ENCODE peak calls at places on chromosomes 13 and 19, in eight cellular contexts. I is cardiac fibroblast, Q is OCI-LY7, D is A549, R is fibroblast of villous mesenchyme, S is AG04450, M is foreskin fibroblast, B is GM23338. Y is an unnamed sample.

GRCh38 chr13:76882431-76882830 is 3.8 kb downstream of the KCTD12 start:
- DNase-seq in I (peak), Q (no peak), D (no peak), R (peak), S (no peak), M (peak), B (no peak), Y (no peak)

GRCh38 chr13:106533940-106534843 is 1.3 kb downstream of the EFNB2 start:
- DNase-seq in I (peak), Q (no peak), D (no peak), R (peak), S (peak), M (peak), B (peak), Y (no peak)

GRCh38 chr13:28044608-28045007 is 55.8 kb downstream of the FLT3 start:
- DNase-seq in I (no peak), Q (no peak), D (no peak), R (no peak), S (no peak), M (no peak), B (no peak), Y (no peak)

GRCh38 chr19:4375164-4375619 is 25.2 kb downstream of the SH3GL1 start:
- DNase-seq in I (no peak), Q (no peak), D (no peak), R (peak), S (no peak), M (no peak), B (peak), Y (no peak)

GRCh38 chr13:83450586-83450985 is 431.7 kb downstream of the SLITRK1 start:
- DNase-seq in I (no peak), Q (no peak), D (no peak), R (no peak), S (no peak), M (no peak), B (peak), Y (no peak)

GRCh38 chr13:33859691-33860303 is 41.8 kb downstream of the RFC3 start:
- DNase-seq in I (no peak), Q (no peak), D (no peak), R (no peak), S (no peak), M (no peak), B (no peak), Y (no peak)

GRCh38 chr13:46665243-46665629 is 112.3 kb downstream of the LRCH1 start:
- DNase-seq in I (no peak), Q (no peak), D (no peak), R (no peak), S (no peak), M (no peak), B (no peak), Y (no peak)

GRCh38 chr19:20154636-20155035 is 12.4 kb upstream of the ZNF486 start:
- DNase-seq in I (no peak), Q (no peak), D (no peak), R (no peak), S (no peak), M (no peak), B (no peak), Y (no peak)

GRCh38 chr19:575527-576506 is 3.4 kb downstream of the BSG start:
- DNase-seq in I (peak), Q (no peak), D (no peak), R (peak), S (no peak), M (peak), B (peak), Y (no peak)

GRCh38 chr19:5340637-5341447 is at the start of gene PTPRS:
- DNase-seq in I (peak), Q (peak), D (peak), R (peak), S (peak), M (peak), B (peak), Y (peak)

GRCh38 chr13:29427937-29428309 is 167.6 kb downstream of the SLC7A1 start:
- DNase-seq in I (no peak), Q (no peak), D (no peak), R (no peak), S (no peak), M (no peak), B (no peak), Y (no peak)

GRCh38 chr13:97946951-97947588 is 6.4 kb upstream of the IPO5 start:
- DNase-seq in I (peak), Q (no peak), D (peak), R (peak), S (peak), M (peak), B (no peak), Y (peak)

GRCh38 chr13:32175307-32175706 is 139.9 kb downstream of the ZAR1L start:
- DNase-seq in I (peak), Q (no peak), D (no peak), R (peak), S (no peak), M (no peak), B (no peak), Y (peak)

GRCh38 chr13:78607409-78608253 is 4.3 kb upstream of the POU4F1 start:
- DNase-seq in I (no peak), Q (no peak), D (no peak), R (no peak), S (no peak), M (no peak), B (peak), Y (no peak)

GRCh38 chr19:55681131-55682087 is 6.4 kb downstream of the EPN1 start:
- DNase-seq in I (no peak), Q (no peak), D (no peak), R (no peak), S (no peak), M (peak), B (no peak), Y (peak)

GRCh38 chr13:91313581-91313980 is 33.9 kb upstream of the MIR17HG start:
- DNase-seq in I (no peak), Q (no peak), D (no peak), R (no peak), S (no peak), M (no peak), B (no peak), Y (no peak)

GRCh38 chr19:13165091-13165997 is 15.1 kb downstream of the IER2 start:
- DNase-seq in I (peak), Q (no peak), D (no peak), R (peak), S (no peak), M (no peak), B (peak), Y (no peak)
- H3K4me3 ChIP-seq in I (no peak), Q (peak), D (no peak), R (no peak), S (no peak), M (no peak), B (peak), Y (no peak)

DNA sequence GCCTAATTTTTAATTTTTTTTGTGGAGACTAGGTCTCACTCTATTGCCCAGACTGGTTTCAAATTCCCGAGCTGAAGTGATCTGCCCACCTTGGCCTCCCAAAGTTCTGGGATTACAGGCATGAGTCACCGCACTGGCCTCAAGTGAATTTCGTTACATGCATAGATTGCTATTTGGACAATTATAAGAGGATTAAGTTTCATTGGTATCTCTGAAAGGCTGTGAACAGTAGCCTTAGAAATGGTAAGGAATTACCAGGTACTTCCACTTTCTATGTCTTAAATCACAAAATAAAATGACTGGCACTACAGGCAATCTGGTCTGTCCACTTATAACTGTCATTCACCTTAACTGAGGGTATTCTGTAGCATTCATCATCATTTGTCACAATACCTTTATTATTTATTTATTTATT is 2.9 kb upstream of the CCDC9 start:
- DNase-seq in I (peak), Q (no peak), D (no peak), R (peak), S (peak), M (peak), B (no peak), Y (peak)
- TF ChIP-seq CTCF in I (no peak), Q (no peak), D (no peak), R (no peak), S (no peak), M (no peak), B (no peak), Y (no peak)

GRCh38 chr19:18196511-18196845 is 3.5 kb downstream of the MPV17L2 start:
- DNase-seq in I (no peak), Q (no peak), D (no peak), R (no peak), S (no peak), M (no peak), B (no peak), Y (no peak)

GRCh38 chr19:18194208-18194530 is 1.2 kb downstream of the MPV17L2 start:
- DNase-seq in I (no peak), Q (no peak), D (no peak), R (no peak), S (no peak), M (no peak), B (no peak), Y (no peak)

GRCh38 chr19:18193388-18194207 is 580 bp downstream of the MPV17L2 start:
- DNase-seq in I (no peak), Q (peak), D (no peak), R (no peak), S (no peak), M (no peak), B (no peak), Y (no peak)

GRCh38 chr19:18192673-18193387 is at the start of gene MPV17L2:
- DNase-seq in I (peak), Q (peak), D (peak), R (peak), S (peak), M (peak), B (peak), Y (peak)

DNA sequence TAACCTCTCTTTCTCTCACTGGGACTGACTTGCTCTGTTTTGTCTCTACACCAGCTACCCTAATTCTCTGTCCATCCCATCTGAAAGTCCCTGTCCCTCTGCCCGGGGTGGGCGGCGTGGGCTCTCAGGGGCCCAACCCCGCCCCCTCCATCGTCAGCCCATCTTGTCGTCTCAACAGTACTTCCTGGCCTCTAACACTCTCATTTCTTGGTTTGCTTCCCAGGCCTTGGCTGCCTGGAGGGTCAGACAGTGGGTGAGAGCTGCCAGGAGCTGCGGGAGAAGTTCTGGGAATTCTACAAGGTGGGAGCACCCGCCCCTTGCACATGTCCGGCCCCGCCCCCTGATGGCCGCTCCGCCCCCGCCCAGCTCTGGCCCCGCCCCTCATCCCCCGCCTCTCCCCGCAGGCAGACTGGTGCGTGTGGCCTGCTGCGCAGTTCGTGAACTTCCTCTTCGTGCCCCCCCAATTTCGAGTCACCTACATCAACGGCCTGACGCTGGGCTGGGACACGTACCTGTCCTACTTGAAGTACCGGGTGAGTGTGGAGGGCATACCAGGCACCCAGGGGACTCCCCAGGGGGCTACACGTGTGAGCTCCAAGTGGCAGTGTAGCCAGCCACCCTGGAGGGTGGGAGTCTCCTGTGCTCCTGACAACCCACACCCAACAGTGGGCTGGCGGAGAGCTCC is 1.7 kb downstream of the MPV17L2 start:
- DNase-seq in I (peak), Q (peak), D (no peak), R (peak), S (no peak), M (no peak), B (peak), Y (no peak)
- H3K4me3 ChIP-seq in I (no peak), Q (peak), D (no peak), R (peak), S (peak), M (no peak), B (peak), Y (no peak)

GRCh38 chr19:11832253-11832912 is 16.1 kb upstream of the ZNF439 start:
- DNase-seq in I (no peak), Q (no peak), D (no peak), R (peak), S (no peak), M (no peak), B (no peak), Y (no peak)
- TF ChIP-seq CTCF in I (no peak), Q (no peak), D (no peak), R (no peak), S (no peak), M (no peak), B (no peak), Y (no peak)

GRCh38 chr19:50736338-50736737 is 13.2 kb downstream of the CLEC11A start:
- DNase-seq in I (no peak), Q (no peak), D (no peak), R (no peak), S (no peak), M (no peak), B (no peak), Y (no peak)

GRCh38 chr19:50739132-50739746 is 16.1 kb downstream of the CLEC11A start:
- DNase-seq in I (no peak), Q (no peak), D (no peak), R (no peak), S (no peak), M (no peak), B (no peak), Y (no peak)

GRCh38 chr19:50743537-50743936 is 20.4 kb downstream of the CLEC11A start:
- DNase-seq in I (no peak), Q (no peak), D (no peak), R (no peak), S (no peak), M (no peak), B (no peak), Y (no peak)

GRCh38 chr19:50741179-50741933 is 18.2 kb downstream of the CLEC11A start:
- DNase-seq in I (no peak), Q (no peak), D (no peak), R (no peak), S (no peak), M (no peak), B (no peak), Y (no peak)

GRCh38 chr19:50739841-50740426 is 16.8 kb downstream of the CLEC11A start:
- DNase-seq in I (no peak), Q (no peak), D (no peak), R (no peak), S (no peak), M (no peak), B (peak), Y (no peak)
- H3K4me3 ChIP-seq in I (no peak), Q (no peak), D (no peak), R (no peak), S (no peak), M (no peak), B (no peak), Y (no peak)

DNA sequence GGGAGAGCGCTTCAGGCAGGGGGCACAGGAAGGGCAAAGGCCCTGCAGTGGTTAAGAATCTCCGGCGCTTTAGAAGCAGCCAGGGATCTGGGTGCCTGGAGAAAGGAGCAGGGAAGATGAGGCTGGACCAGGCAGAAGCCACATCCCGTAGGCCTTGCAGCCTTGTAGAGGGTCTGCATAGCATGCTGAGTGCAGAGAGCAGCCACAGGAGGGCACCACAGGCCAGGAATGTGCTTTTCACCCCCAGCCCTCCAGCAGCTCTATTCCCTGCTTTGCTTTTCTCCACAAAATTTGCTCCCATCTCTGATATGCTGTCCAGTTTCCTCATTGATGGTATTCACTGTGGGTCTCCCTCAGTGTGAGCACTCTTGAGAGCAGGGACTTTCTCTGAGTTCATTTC is 5.7 kb downstream of the WDR62 start:
- DNase-seq in I (peak), Q (peak), D (peak), R (peak), S (peak), M (peak), B (peak), Y (no peak)
- TF ChIP-seq CTCF in I (peak), Q (peak), D (peak), R (peak), S (peak), M (peak), B (peak), Y (peak)

GRCh38 chr19:18218159-18218558 is 8.1 kb downstream of the PDE4C start:
- DNase-seq in I (no peak), Q (no peak), D (no peak), R (no peak), S (no peak), M (no peak), B (no peak), Y (no peak)

GRCh38 chr19:18219911-18220631 is 6.2 kb downstream of the PDE4C start:
- DNase-seq in I (no peak), Q (no peak), D (no peak), R (no peak), S (no peak), M (no peak), B (no peak), Y (no peak)

GRCh38 chr19:18221815-18222725 is 4.2 kb downstream of the PDE4C start:
- DNase-seq in I (no peak), Q (no peak), D (no peak), R (no peak), S (no peak), M (no peak), B (no peak), Y (no peak)

GRCh38 chr19:18218600-18218999 is 7.6 kb downstream of the PDE4C start:
- DNase-seq in I (no peak), Q (no peak), D (no peak), R (no peak), S (no peak), M (no peak), B (no peak), Y (no peak)

GRCh38 chr19:18220632-18221275 is 5.5 kb downstream of the PDE4C start:
- DNase-seq in I (no peak), Q (no peak), D (no peak), R (no peak), S (no peak), M (no peak), B (peak), Y (no peak)
- H3K4me3 ChIP-seq in I (no peak), Q (no peak), D (no peak), R (no peak), S (no peak), M (no peak), B (peak), Y (no peak)

Y was measured in kidney epithelial cell.